ENCODE peak calls at places on chromosomes 2 and 18, in seven cellular contexts. B is RWPE1; L is GM23338; M is stomach; J is HCT116; F is effector memory CD4-positive, alpha-beta T cell; W is ovary. K is an unnamed sample.

GRCh38 chr18:48216639-48217280 is 192.4 kb downstream of the ZBTB7C start:
- DNase-seq in F (no peak), J (no peak), W (no peak), M (no peak), L (no peak), B (no peak), K (no peak)

GRCh38 chr2:176157499-176158305 is 595 bp downstream of the HOXD3 start:
- DNase-seq in W (no peak), F (no peak), M (no peak), L (peak), B (no peak), J (no peak), K (no peak)

GRCh38 chr2:124258481-124258880 is 233.4 kb downstream of the CNTNAP5 start:
- DNase-seq in J (no peak), L (no peak), F (no peak), W (no peak), B (peak), M (no peak), K (no peak)

GRCh38 chr2:236165491-236166156 is 2.6 kb downstream of the GBX2 start:
- DNase-seq in B (no peak), F (no peak), M (no peak), W (no peak), J (no peak), L (no peak), K (no peak)

GRCh38 chr18:52617931-52618330 is 277.9 kb downstream of the DCC start:
- DNase-seq in M (no peak), W (no peak), L (no peak), F (no peak), J (no peak), B (no peak), K (no peak)

GRCh38 chr18:56815926-56816325 is 164.8 kb downstream of the WDR7 start:
- DNase-seq in M (no peak), B (no peak), L (no peak), W (no peak), J (no peak), F (no peak), K (no peak)

GRCh38 chr2:165847001-165847400 is 53.0 kb upstream of the GALNT3 start:
- DNase-seq in W (no peak), M (no peak), F (no peak), J (no peak), B (peak), L (peak), K (no peak)

GRCh38 chr2:233501198-233502076 is 65.1 kb downstream of the USP40 start:
- DNase-seq in F (no peak), W (no peak), B (no peak), L (no peak), M (no peak), J (no peak), K (no peak)

GRCh38 chr2:144438722-144439508 is 81.0 kb downstream of the ZEB2 start:
- DNase-seq in L (no peak), J (no peak), B (no peak), M (no peak), F (no peak), W (no peak), K (no peak)

GRCh38 chr2:196453613-196454047 is 185.9 kb upstream of the CCDC150 start:
- DNase-seq in B (peak), M (no peak), F (peak), J (peak), L (peak), W (no peak), K (no peak)

GRCh38 chr2:20623241-20623640 is 27.7 kb downstream of the HS1BP3 start:
- DNase-seq in F (no peak), W (peak), J (no peak), M (no peak), L (no peak), B (no peak), K (no peak)

GRCh38 chr2:215970425-215970824 is 42.9 kb downstream of the MREG start:
- DNase-seq in L (no peak), M (no peak), W (no peak), J (no peak), F (no peak), B (no peak), K (no peak)

GRCh38 chr2:232200195-232200594 is 178.4 kb upstream of the ALPP start:
- DNase-seq in J (no peak), B (no peak), M (no peak), F (no peak), W (no peak), L (no peak), K (no peak)

GRCh38 chr2:184824597-184824996 is 226.3 kb downstream of the ZNF804A start:
- DNase-seq in W (no peak), F (no peak), M (no peak), J (no peak), B (no peak), L (peak), K (no peak)

GRCh38 chr2:191165190-191165643 is 14.4 kb upstream of the STAT4 start:
- DNase-seq in B (peak), J (peak), M (no peak), L (peak), W (no peak), F (no peak), K (no peak)

GRCh38 chr2:228401065-228401912 is 219.8 kb upstream of the SPHKAP start:
- DNase-seq in J (no peak), L (peak), F (no peak), M (no peak), B (no peak), W (no peak), K (no peak)

GRCh38 chr2:227000123-227000522 is 163.9 kb downstream of the COL4A4 start:
- DNase-seq in W (no peak), B (no peak), J (no peak), L (no peak), F (no peak), M (no peak), K (no peak)

DNA sequence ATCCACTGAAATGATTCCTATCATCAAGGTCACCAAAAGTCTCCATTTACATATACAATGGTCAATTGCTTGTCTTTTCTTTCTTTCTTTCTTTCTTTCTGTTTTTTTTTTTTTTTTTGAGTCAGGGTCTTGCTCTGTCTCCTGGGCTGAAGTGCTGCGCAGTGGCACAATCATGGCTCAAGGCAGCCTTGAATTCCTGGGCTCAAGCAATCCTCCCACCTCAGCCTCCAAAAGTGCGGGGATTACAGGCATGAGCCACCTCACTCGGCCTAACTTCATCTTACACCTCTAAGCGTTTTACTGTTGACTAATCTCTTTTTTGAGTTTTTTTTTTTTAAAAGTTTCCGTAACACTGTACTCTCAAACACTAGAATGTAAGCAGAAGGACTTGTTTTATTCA is 867 bp downstream of the SF3B6 start:
- DNase-seq in F (no peak), W (no peak), J (no peak), M (no peak), B (no peak), L (no peak), K (no peak)
- H3K27ac ChIP-seq in F (peak), W (no peak), J (peak), M (peak), B (no peak), L (peak), K (no peak)

DNA sequence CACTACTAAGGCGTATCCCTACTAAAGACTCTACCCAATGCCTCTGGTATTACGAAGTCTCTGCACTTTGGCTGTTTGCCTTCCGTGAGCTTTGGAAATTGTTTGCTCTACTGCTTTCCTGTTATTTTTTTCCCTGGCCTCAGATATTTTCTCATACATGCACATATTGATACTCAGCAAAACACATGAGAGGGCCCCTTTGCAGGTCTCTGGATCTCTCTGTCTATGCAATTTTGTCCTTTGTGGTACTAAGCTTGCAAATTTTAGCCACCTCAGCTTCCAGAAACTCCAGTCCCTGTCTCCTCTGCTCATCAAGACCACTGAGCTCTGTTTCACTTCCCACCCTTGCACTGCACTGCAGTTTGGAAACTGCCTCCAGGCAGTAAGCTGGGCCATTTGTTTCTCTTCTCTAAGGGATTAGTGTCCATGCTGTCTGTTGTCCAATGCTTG is 46.6 kb downstream of the TAF1B start:
- DNase-seq in J (no peak), B (no peak), F (no peak), L (no peak), W (no peak), M (no peak), K (no peak)
- H3K27ac ChIP-seq in J (no peak), B (no peak), F (no peak), L (no peak), W (no peak), M (no peak), K (no peak)

DNA sequence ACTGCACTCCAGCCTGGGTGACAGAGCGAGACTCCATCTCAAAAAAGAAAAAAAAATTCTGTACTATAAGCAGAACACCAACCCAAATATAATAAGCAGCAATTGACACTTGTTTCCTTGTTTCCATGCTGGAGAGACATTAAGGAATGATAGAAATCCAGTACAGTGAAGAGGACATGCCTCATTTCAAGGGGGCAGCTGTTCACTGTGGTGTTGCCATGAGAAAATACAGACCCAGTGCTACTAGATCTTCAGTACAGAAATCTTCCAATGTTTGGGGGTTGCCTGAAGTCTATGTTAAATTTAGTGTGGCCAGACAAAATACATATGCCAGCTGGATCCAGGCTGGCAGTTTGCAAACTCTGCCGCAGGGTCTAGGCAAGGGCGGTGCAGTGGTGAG is 6.3 kb upstream of the TMSB10 start:
- DNase-seq in F (no peak), J (no peak), L (no peak), B (no peak), M (no peak), W (no peak), K (no peak)
- H3K27ac ChIP-seq in F (no peak), J (no peak), L (no peak), B (peak), M (peak), W (no peak), K (no peak)

GRCh38 chr2:200349868-200350267 is 43.4 kb downstream of the SPATS2L start:
- DNase-seq in M (no peak), W (no peak), J (no peak), B (no peak), L (no peak), F (no peak), K (no peak)
- H3K27ac ChIP-seq in M (no peak), W (no peak), J (no peak), B (no peak), L (peak), F (no peak), K (no peak)

K was measured in lung.